ENCODE peak calls at places on chromosome 15, in four cellular contexts. U is DMS153; B is stimulated activated CD8-positive, alpha-beta memory T cell treated with anti-CD3 and anti-CD28 coated beads, Interleukin-15, amount 100 ng/mL, for 24 hours; I is pancreas. R is an unnamed sample.
A peak's percentile ranks its signal among the peaks of the same experiment; 100 is the strongest.

GRCh38 chr15:76393614-76394013 is 57.0 kb downstream of the ISL2 start:
- DNase-seq in U (no peak), I (no peak), B (no peak), R (no peak)

GRCh38 chr15:57559875-57560274 is 31.8 kb upstream of the MYZAP start:
- DNase-seq in U (no peak), I (peak; percentile 90), B (peak; percentile 66), R (peak; percentile 90)

GRCh38 chr15:84605225-84605882 is 4.5 kb downstream of the ZSCAN2 start:
- DNase-seq in U (no peak), B (no peak), I (peak; percentile 16), R (no peak)

GRCh38 chr15:45169608-45170480 is 17.9 kb downstream of the SHF start:
- DNase-seq in I (no peak), U (no peak), B (no peak), R (no peak)

GRCh38 chr15:57298204-57298603 is 78.1 kb upstream of the CGNL1 start:
- DNase-seq in I (no peak), B (no peak), U (no peak), R (no peak)

GRCh38 chr15:47736123-47736786 is 18.9 kb downstream of the SEMA6D start:
- DNase-seq in U (no peak), B (no peak), I (no peak), R (no peak)

GRCh38 chr15:31435256-31435781 is 108.7 kb downstream of the KLF13 start:
- DNase-seq in I (peak; percentile 77), B (no peak), U (peak; percentile 18), R (no peak)

GRCh38 chr15:40693904-40694705 is 869 bp upstream of the RAD51 start:
- DNase-seq in B (no peak), I (no peak), U (no peak), R (no peak)

GRCh38 chr15:25345943-25346342 is 92.9 kb downstream of the UBE3A start:
- DNase-seq in U (no peak), I (no peak), B (no peak), R (no peak)

GRCh38 chr15:37764733-37765191 is 169.7 kb upstream of the TMCO5A start:
- DNase-seq in U (no peak), I (no peak), B (no peak), R (no peak)

GRCh38 chr15:87572381-87572780 is 684.2 kb downstream of the NTRK3 start:
- DNase-seq in U (no peak), I (no peak), B (no peak), R (no peak)

GRCh38 chr15:60563066-60563465 is 84.1 kb upstream of the ICE2 start:
- DNase-seq in I (no peak), B (no peak), U (no peak), R (no peak)

GRCh38 chr15:78077053-78077859 is at the start of gene TBC1D2B:
- DNase-seq in B (peak; percentile 57), U (no peak), I (peak; percentile 88), R (peak; percentile 91)

GRCh38 chr15:80418892-80419537 is 14.8 kb downstream of the ARNT2 start:
- DNase-seq in U (no peak), I (no peak), B (no peak), R (no peak)

GRCh38 chr15:36544518-36545383 is 34.7 kb upstream of the CDIN1 start:
- DNase-seq in B (no peak), U (no peak), I (no peak), R (no peak)

GRCh38 chr15:27042646-27043045 is 71.7 kb downstream of the GABRG3 start:
- DNase-seq in U (no peak), I (no peak), B (no peak), R (no peak)

GRCh38 chr15:31080618-31081017 is 20.9 kb downstream of the TRPM1 start:
- DNase-seq in U (no peak), B (no peak), I (no peak), R (no peak)

GRCh38 chr15:74780983-74781672 is 752 bp upstream of the CSK start:
- DNase-seq in U (no peak), I (no peak), B (no peak), R (no peak)

GRCh38 chr15:58589047-58589446 is 157.3 kb downstream of the LIPC start:
- DNase-seq in U (no peak), B (no peak), I (no peak), R (no peak)

GRCh38 chr15:58038426-58039106 is 26.9 kb downstream of the ALDH1A2 start:
- DNase-seq in U (peak; percentile 63), I (no peak), B (no peak), R (no peak)

GRCh38 chr15:99753066-99753465 is 19.8 kb upstream of the LYSMD4 start:
- DNase-seq in I (no peak), B (no peak), U (no peak), R (no peak)

GRCh38 chr15:101357885-101358284 is 62.8 kb upstream of the SNRPA1 start:
- DNase-seq in B (no peak), U (no peak), I (no peak), R (no peak)